ENCODE peak calls at places on chromosomes 4 and X, in six cellular contexts. A is breast epithelium, Y is right lobe of liver, O is testis, X is transverse colon, C is keratinocyte. K is an unnamed sample. For H3K27me3, the result is how much of the 10 kb centered on the place peaks cover.

GRCh38 chrX:136711147-136711546 is 63.2 kb downstream of the CD40LG start:
- DNase-seq in A (no peak), Y (peak), O (peak), X (peak), C (no peak), K (no peak)

GRCh38 chr4:168710353-168710946 is 213.6 kb downstream of the PALLD start:
- DNase-seq in A (peak), Y (no peak), O (peak), X (peak), C (no peak), K (no peak)

GRCh38 chrX:67604979-67605703 is 61.3 kb downstream of the AR start:
- DNase-seq in A (no peak), Y (no peak), O (no peak), X (no peak), C (peak), K (no peak)

GRCh38 chr4:155512812-155513211 is 136.0 kb upstream of the MAP9 start:
- DNase-seq in A (no peak), Y (no peak), O (no peak), X (no peak), C (no peak), K (no peak)

GRCh38 chrX:34365482-34365881 is 233.4 kb upstream of the FAM47A start:
- DNase-seq in A (no peak), Y (no peak), O (peak), X (no peak), C (no peak), K (no peak)

GRCh38 chr4:156547891-156548290 is 423.7 kb downstream of the PDGFC start:
- DNase-seq in A (no peak), Y (no peak), O (no peak), X (no peak), C (no peak), K (no peak)

GRCh38 chr4:98627883-98628282 is 30.5 kb downstream of the TSPAN5 start:
- DNase-seq in A (no peak), Y (no peak), O (no peak), X (no peak), C (no peak), K (no peak)

GRCh38 chr4:8652181-8653078 is 59.9 kb downstream of the CPZ start:
- DNase-seq in A (no peak), Y (no peak), O (no peak), X (no peak), C (no peak), K (no peak)

GRCh38 chr4:53748328-53748772 is 157.1 kb upstream of the LNX1 start:
- DNase-seq in A (no peak), Y (no peak), O (no peak), X (peak), C (no peak), K (no peak)

GRCh38 chr4:168098257-168098717 is 6.0 kb downstream of the ANXA10 start:
- DNase-seq in A (no peak), Y (no peak), O (no peak), X (no peak), C (peak), K (no peak)

GRCh38 chr4:126766266-126766665 is 866.5 kb upstream of the INTU start:
- DNase-seq in A (no peak), Y (peak), O (no peak), X (no peak), C (no peak), K (no peak)

GRCh38 chr4:153246446-153247115 is 42.3 kb downstream of the TRIM2 start:
- DNase-seq in A (no peak), Y (no peak), O (no peak), X (peak), C (no peak), K (no peak)

GRCh38 chrX:139826065-139827044 is 106.5 kb downstream of the ATP11C start:
- DNase-seq in A (no peak), Y (no peak), O (no peak), X (no peak), C (peak), K (no peak)

GRCh38 chrX:40449396-40449795 is 131.4 kb upstream of the ATP6AP2 start:
- DNase-seq in A (peak), Y (no peak), O (no peak), X (no peak), C (no peak), K (no peak)

GRCh38 chrX:19372170-19373033 is 28.7 kb downstream of the PDHA1 start:
- DNase-seq in A (peak), Y (peak), O (peak), X (peak), C (no peak), K (peak)

GRCh38 chr4:52853351-52853750 is 8.8 kb upstream of the RASL11B start:
- DNase-seq in A (no peak), Y (no peak), O (no peak), X (no peak), C (no peak), K (no peak)

GRCh38 chr4:1513936-1514483 is 107.8 kb upstream of the NKX1-1 start:
- DNase-seq in A (no peak), Y (no peak), O (no peak), X (no peak), C (no peak), K (no peak)

GRCh38 chr4:110619001-110619350 is 3.9 kb downstream of the PITX2 start:
- DNase-seq in A (no peak), Y (no peak), O (no peak), X (no peak), C (no peak), K (no peak)

GRCh38 chr4:89904524-89904923 is 9.9 kb downstream of the MMRN1 start:
- DNase-seq in A (no peak), Y (no peak), O (no peak), X (no peak), C (no peak), K (no peak)

GRCh38 chr4:2482192-2482591 is 13.3 kb downstream of the RNF4 start:
- DNase-seq in A (no peak), Y (no peak), O (no peak), X (no peak), C (no peak), K (no peak)

GRCh38 chr4:39285853-39286252 is 80.3 kb downstream of the RFC1 start:
- DNase-seq in A (no peak), Y (no peak), O (no peak), X (no peak), C (no peak), K (no peak)

GRCh38 chrX:17535229-17535628 is 160.2 kb downstream of the NHS start:
- DNase-seq in A (no peak), Y (no peak), O (no peak), X (peak), C (no peak), K (no peak)

GRCh38 chr4:53695540-53696463 is 104.5 kb upstream of the LNX1 start:
- DNase-seq in A (no peak), Y (no peak), O (no peak), X (no peak), C (no peak), K (no peak)

GRCh38 chrX:110089656-110090404 is 86.9 kb downstream of the TMEM164 start:
- DNase-seq in A (no peak), Y (no peak), O (no peak), X (no peak), C (no peak), K (no peak)

GRCh38 chr4:183139972-183140570 is 41.0 kb downstream of the WWC2 start:
- DNase-seq in A (no peak), Y (no peak), O (no peak), X (no peak), C (no peak), K (no peak)

GRCh38 chrX:150080497-150080896 is 142.2 kb upstream of the EOLA2 start:
- DNase-seq in A (no peak), Y (no peak), O (no peak), X (no peak), C (no peak), K (no peak)

GRCh38 chrX:29478336-29479069 is 736.9 kb upstream of the MAGEB2 start:
- DNase-seq in A (no peak), Y (peak), O (peak), X (peak), C (no peak), K (no peak)

GRCh38 chrX:112877771-112878173 is 37.1 kb upstream of the AMOT start:
- DNase-seq in A (no peak), Y (no peak), O (no peak), X (no peak), C (no peak), K (no peak)

GRCh38 chr4:26242451-26242850 is 78.4 kb upstream of the RBPJ start:
- DNase-seq in A (no peak), Y (no peak), O (no peak), X (no peak), C (no peak), K (no peak)

GRCh38 chr4:36785965-36786364 is 458.6 kb upstream of the NWD2 start:
- DNase-seq in A (no peak), Y (no peak), O (no peak), X (no peak), C (no peak), K (no peak)

GRCh38 chr4:41146716-41147506 is 67.4 kb downstream of the APBB2 start:
- DNase-seq in A (no peak), Y (peak), O (peak), X (no peak), C (no peak), K (no peak)

DNA sequence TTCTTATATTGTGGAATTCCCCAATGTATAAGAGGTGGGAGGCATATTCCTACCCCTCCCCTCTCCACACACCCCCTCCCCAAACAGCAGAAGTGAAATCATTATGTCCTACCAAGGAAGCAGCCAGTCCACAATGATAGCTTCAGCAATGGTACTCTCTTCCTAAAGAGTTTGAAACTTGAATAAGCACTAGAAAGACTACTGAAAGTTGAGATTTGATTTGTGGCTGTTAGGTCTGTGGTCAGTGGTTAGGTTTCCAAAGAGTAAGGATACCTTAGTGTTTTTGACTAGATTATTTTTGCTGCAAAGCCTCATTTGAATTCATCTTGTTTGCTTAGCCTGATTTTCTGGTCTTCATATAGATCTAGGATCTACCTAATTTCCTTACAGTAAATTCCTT is 242.2 kb downstream of the DKK2 start:
- DNase-seq in A (no peak), Y (no peak), O (no peak), X (no peak), C (no peak), K (no peak)
- H3K27ac ChIP-seq in A (no peak), Y (no peak), O (no peak), X (no peak), C (no peak), K (no peak)

GRCh38 chrX:46328133-46328532 is 217.1 kb downstream of the ZNF674 start:
- DNase-seq in A (no peak), Y (no peak), O (no peak), X (no peak), C (no peak), K (no peak)
- TF ChIP-seq CTCF in A (no peak), Y (no peak), O (no peak), X (no peak), C (no peak), K (no peak)

GRCh38 chrX:14344172-14344940 is 185.0 kb upstream of the GLRA2 start:
- DNase-seq in A (no peak), Y (no peak), O (no peak), X (no peak), C (no peak), K (no peak)
- H3K27me3 ChIP-seq in A (under half), Y (under half), O (under half), X (under half), C (under half), K (under half)

DNA sequence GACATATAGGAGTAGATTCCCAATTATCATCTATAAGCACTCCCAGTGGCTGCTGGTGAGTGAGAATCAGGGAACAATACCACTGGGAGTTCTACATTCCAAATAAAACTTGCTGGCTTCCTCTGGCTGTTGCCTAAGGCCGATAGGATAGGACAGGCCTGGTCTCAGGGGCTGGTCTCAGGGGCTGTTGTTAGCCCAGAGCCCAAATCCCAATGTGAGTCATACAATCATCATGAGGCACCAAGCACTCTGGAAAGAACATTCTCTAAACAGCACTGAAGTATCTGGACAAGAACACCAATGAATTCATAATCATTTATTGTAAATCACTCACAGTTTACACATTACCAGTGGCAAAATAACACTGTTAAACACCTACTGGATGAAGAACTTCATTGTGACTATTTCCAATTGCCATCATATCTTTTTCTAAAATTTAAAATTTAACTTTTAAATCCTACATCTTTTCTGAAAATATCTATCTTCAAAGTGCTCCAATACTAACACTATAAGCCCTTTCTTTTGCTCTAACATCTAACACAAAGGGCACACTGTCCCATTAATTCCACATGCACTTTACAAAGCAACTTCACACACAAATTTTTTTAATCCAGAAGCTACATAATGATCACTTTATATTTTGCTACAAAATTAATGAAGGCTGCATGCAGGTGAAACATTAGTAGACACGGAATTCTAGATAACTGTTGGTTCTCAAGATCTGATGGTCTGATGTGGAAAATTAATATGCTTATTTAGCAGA is 67.6 kb upstream of the TMEM150C start:
- DNase-seq in A (no peak), Y (no peak), O (no peak), X (no peak), C (no peak), K (no peak)
- H3K27ac ChIP-seq in A (no peak), Y (no peak), O (no peak), X (no peak), C (no peak), K (no peak)

GRCh38 chr4:5211274-5211852 is 160.1 kb downstream of the STK32B start:
- DNase-seq in A (no peak), Y (no peak), O (no peak), X (no peak), C (no peak), K (no peak)
- TF ChIP-seq CTCF in A (no peak), Y (no peak), O (no peak), X (no peak), C (no peak), K (no peak)

GRCh38 chr4:104909376-104909775 is 237.3 kb upstream of the TET2 start:
- DNase-seq in A (no peak), Y (no peak), O (no peak), X (no peak), C (no peak), K (no peak)
- H3K27me3 ChIP-seq in A (under half), Y (under half), O (under half), X (under half), C (under half), K (under half)

K was measured in CD4-positive, alpha-beta T cell.